ENCODE peak calls at places on chromosomes 11 and 22, in four cellular contexts. A is heart right ventricle, B is WERI-Rb-1, W is fibroblast of lung. F is an unnamed sample.

GRCh38 chr11:16276251-16276650 is 80.1 kb downstream of the SOX6 start:
- DNase-seq in B (no peak), W (no peak), A (no peak), F (no peak)

GRCh38 chr11:69386594-69387408 is 92.8 kb downstream of the MYEOV start:
- DNase-seq in W (no peak), A (no peak), B (no peak), F (no peak)

GRCh38 chr11:61893981-61894380 is 2.6 kb upstream of the FADS3 start:
- DNase-seq in W (peak), B (no peak), A (no peak), F (peak)

GRCh38 chr11:66443602-66444001 is 5.0 kb upstream of the MRPL11 start:
- DNase-seq in W (peak), B (no peak), A (no peak), F (peak)

GRCh38 chr11:60915250-60915914 is 1.4 kb downstream of the TMEM109 start:
- DNase-seq in A (peak), W (peak), B (no peak), F (peak)

GRCh38 chr11:2780850-2781412 is 81.1 kb upstream of the KCNQ1OT1 start:
- DNase-seq in W (no peak), B (no peak), A (peak), F (no peak)

GRCh38 chr11:96341237-96342130 is 1.5 kb downstream of the MAML2 start:
- DNase-seq in B (peak), W (peak), A (peak), F (peak)

GRCh38 chr11:44979536-44980399 is 29.1 kb upstream of the TP53I11 start:
- DNase-seq in A (peak), W (no peak), B (no peak), F (peak)

GRCh38 chr11:121106812-121107211 is 5.8 kb downstream of the TECTA start:
- DNase-seq in W (no peak), A (no peak), B (no peak), F (no peak)

GRCh38 chr22:50276143-50276542 is 6.0 kb upstream of the MAPK11 start:
- DNase-seq in W (peak), B (peak), A (no peak), F (peak)

GRCh38 chr11:16843307-16843706 is 104.9 kb downstream of the C11orf58 start:
- DNase-seq in A (no peak), W (no peak), B (no peak), F (no peak)

GRCh38 chr22:44387486-44387885 is 74.7 kb upstream of the SHISAL1 start:
- DNase-seq in A (no peak), W (no peak), B (no peak), F (no peak)

GRCh38 chr22:47332246-47332980 is 570.0 kb downstream of the TBC1D22A start:
- DNase-seq in B (no peak), A (no peak), W (no peak), F (no peak)
- H3K4me3 ChIP-seq in B (no peak), A (no peak), W (no peak), F (no peak)

GRCh38 chr11:106159846-106160245 is 82.4 kb downstream of the AASDHPPT start:
- DNase-seq in W (peak), A (no peak), B (no peak), F (peak)

GRCh38 chr11:106160494-106160893 is 83.0 kb downstream of the AASDHPPT start:
- DNase-seq in W (no peak), B (no peak), A (no peak), F (no peak)

GRCh38 chr11:106152013-106152412 is 74.6 kb downstream of the AASDHPPT start:
- DNase-seq in A (no peak), W (peak), B (no peak), F (peak)

GRCh38 chr11:106152824-106153223 is 75.4 kb downstream of the AASDHPPT start:
- DNase-seq in W (peak), A (no peak), B (no peak), F (peak)

DNA sequence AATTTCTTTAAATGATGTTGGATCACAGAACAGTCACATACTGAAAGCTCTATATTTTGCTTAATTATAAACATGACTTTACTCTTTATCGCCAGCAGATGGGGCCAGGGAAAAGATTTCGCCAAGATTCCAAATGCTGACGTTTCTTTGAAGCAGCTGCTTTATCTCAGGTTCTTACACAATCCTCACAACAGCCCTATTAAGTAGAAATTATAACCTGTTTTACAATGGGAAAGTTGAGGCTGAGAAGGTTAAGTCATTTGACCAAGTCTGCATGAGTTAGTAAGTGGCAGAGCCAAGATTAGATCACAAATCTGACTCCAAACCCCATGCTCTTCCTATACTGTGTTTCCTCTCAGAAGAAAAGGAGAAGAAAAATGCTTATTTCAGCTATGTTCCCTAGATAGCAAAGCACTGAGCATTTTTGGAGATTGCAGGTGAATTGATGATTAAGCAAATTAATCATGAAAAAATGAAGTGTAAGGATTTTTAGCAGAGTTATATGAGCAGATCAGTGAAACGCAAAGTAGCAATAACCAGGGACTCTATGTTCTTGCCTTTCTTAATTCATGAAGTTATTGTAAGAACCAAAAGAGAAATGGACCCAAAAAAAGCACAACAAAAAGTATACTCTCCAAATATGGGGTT is 79.0 kb downstream of the AASDHPPT start:
- DNase-seq in W (peak), B (peak), A (no peak), F (peak)
- TF ChIP-seq CTCF in W (peak), B (no peak), A (peak), F (peak)

GRCh38 chr11:5564259-5565019 is 16.1 kb upstream of the OR52H1 start:
- DNase-seq in W (no peak), B (no peak), A (no peak), F (peak)
- H3K4me3 ChIP-seq in W (no peak), B (no peak), A (no peak), F (no peak)

GRCh38 chr22:35838849-35839646 is 121.4 kb downstream of the APOL5 start:
- DNase-seq in A (peak), B (peak), W (peak), F (peak)
- TF ChIP-seq CTCF in A (peak), B (peak), W (peak), F (peak)